ENCODE peak calls at places on chromosomes 7 and 10, in eight cellular contexts. One of them, this sample, is unnamed.

GRCh38 chr10:119139464-119140067 is 25.9 kb downstream of the SFXN4 start:
- DNase-seq in GM04504: no peak
- DNase-seq in activated naive CD8-positive, alpha-beta T cell treated with anti-CD3 and anti-CD28 coated beads, Interleukin-2, amount 50 U/mL, for 24 hours: peak; percentile 41
- DNase-seq in tibial nerve: no peak
- DNase-seq in fibroblast of mammary gland: peak; percentile 33
- DNase-seq in ELF-1: peak; percentile 58
- DNase-seq in T-helper 2 cell treated with Interferon-gamma antibody and Interleukin-4, amounts not matched to agents 5 μg/mL and 100 μg/mL, for 36 hours: peak; percentile 32
- DNase-seq in natural killer cell treated with Interleukin-12 subunit alpha and Interleukin-12 subunit beta and Interleukin-15 and Interleukin-18, amount 100 ng/mL, for 72 hours: peak; percentile 67
- DNase-seq in this sample: peak; percentile 86

GRCh38 chr10:8060010-8060703 is 5.7 kb downstream of the GATA3 start:
- DNase-seq in ELF-1: no peak
- DNase-seq in natural killer cell treated with Interleukin-12 subunit alpha and Interleukin-12 subunit beta and Interleukin-15 and Interleukin-18, amount 100 ng/mL, for 72 hours: no peak
- DNase-seq in fibroblast of mammary gland: no peak
- DNase-seq in T-helper 2 cell treated with Interferon-gamma antibody and Interleukin-4, amounts not matched to agents 5 μg/mL and 100 μg/mL, for 36 hours: peak; percentile 79
- DNase-seq in activated naive CD8-positive, alpha-beta T cell treated with anti-CD3 and anti-CD28 coated beads, Interleukin-2, amount 50 U/mL, for 24 hours: peak; percentile 70
- DNase-seq in GM04504: no peak
- DNase-seq in tibial nerve: no peak
- DNase-seq in this sample: no peak

GRCh38 chr7:80900583-80901576 is 18.0 kb downstream of the SEMA3C start:
- DNase-seq in tibial nerve: no peak
- DNase-seq in fibroblast of mammary gland: peak; percentile 85
- DNase-seq in activated naive CD8-positive, alpha-beta T cell treated with anti-CD3 and anti-CD28 coated beads, Interleukin-2, amount 50 U/mL, for 24 hours: no peak
- DNase-seq in GM04504: no peak
- DNase-seq in natural killer cell treated with Interleukin-12 subunit alpha and Interleukin-12 subunit beta and Interleukin-15 and Interleukin-18, amount 100 ng/mL, for 72 hours: no peak
- DNase-seq in T-helper 2 cell treated with Interferon-gamma antibody and Interleukin-4, amounts not matched to agents 5 μg/mL and 100 μg/mL, for 36 hours: no peak
- DNase-seq in ELF-1: no peak
- DNase-seq in this sample: no peak

GRCh38 chr7:141154131-141154732 is 80.4 kb downstream of the TMEM178B start:
- DNase-seq in T-helper 2 cell treated with Interferon-gamma antibody and Interleukin-4, amounts not matched to agents 5 μg/mL and 100 μg/mL, for 36 hours: no peak
- DNase-seq in tibial nerve: no peak
- DNase-seq in fibroblast of mammary gland: no peak
- DNase-seq in GM04504: no peak
- DNase-seq in activated naive CD8-positive, alpha-beta T cell treated with anti-CD3 and anti-CD28 coated beads, Interleukin-2, amount 50 U/mL, for 24 hours: no peak
- DNase-seq in natural killer cell treated with Interleukin-12 subunit alpha and Interleukin-12 subunit beta and Interleukin-15 and Interleukin-18, amount 100 ng/mL, for 72 hours: no peak
- DNase-seq in ELF-1: no peak
- DNase-seq in this sample: no peak

GRCh38 chr7:30761214-30762156 is 9.6 kb downstream of the INMT start:
- DNase-seq in T-helper 2 cell treated with Interferon-gamma antibody and Interleukin-4, amounts not matched to agents 5 μg/mL and 100 μg/mL, for 36 hours: no peak
- DNase-seq in activated naive CD8-positive, alpha-beta T cell treated with anti-CD3 and anti-CD28 coated beads, Interleukin-2, amount 50 U/mL, for 24 hours: no peak
- DNase-seq in fibroblast of mammary gland: no peak
- DNase-seq in ELF-1: no peak
- DNase-seq in GM04504: no peak
- DNase-seq in tibial nerve: no peak
- DNase-seq in natural killer cell treated with Interleukin-12 subunit alpha and Interleukin-12 subunit beta and Interleukin-15 and Interleukin-18, amount 100 ng/mL, for 72 hours: no peak
- DNase-seq in this sample: no peak

GRCh38 chr7:127393370-127394058 is 1.0 kb upstream of the ZNF800 start:
- DNase-seq in fibroblast of mammary gland: no peak
- DNase-seq in T-helper 2 cell treated with Interferon-gamma antibody and Interleukin-4, amounts not matched to agents 5 μg/mL and 100 μg/mL, for 36 hours: no peak
- DNase-seq in ELF-1: peak; percentile 17
- DNase-seq in natural killer cell treated with Interleukin-12 subunit alpha and Interleukin-12 subunit beta and Interleukin-15 and Interleukin-18, amount 100 ng/mL, for 72 hours: no peak
- DNase-seq in tibial nerve: no peak
- DNase-seq in GM04504: no peak
- DNase-seq in activated naive CD8-positive, alpha-beta T cell treated with anti-CD3 and anti-CD28 coated beads, Interleukin-2, amount 50 U/mL, for 24 hours: peak; percentile 21
- DNase-seq in this sample: peak; percentile 59

GRCh38 chr7:87853237-87853864 is 22.8 kb downstream of the SLC25A40 start:
- DNase-seq in natural killer cell treated with Interleukin-12 subunit alpha and Interleukin-12 subunit beta and Interleukin-15 and Interleukin-18, amount 100 ng/mL, for 72 hours: no peak
- DNase-seq in GM04504: peak; percentile 5
- DNase-seq in fibroblast of mammary gland: peak; percentile 75
- DNase-seq in tibial nerve: no peak
- DNase-seq in activated naive CD8-positive, alpha-beta T cell treated with anti-CD3 and anti-CD28 coated beads, Interleukin-2, amount 50 U/mL, for 24 hours: no peak
- DNase-seq in T-helper 2 cell treated with Interferon-gamma antibody and Interleukin-4, amounts not matched to agents 5 μg/mL and 100 μg/mL, for 36 hours: no peak
- DNase-seq in ELF-1: no peak
- DNase-seq in this sample: no peak

GRCh38 chr7:93265220-93265619 is 33.1 kb downstream of the VPS50 start:
- DNase-seq in T-helper 2 cell treated with Interferon-gamma antibody and Interleukin-4, amounts not matched to agents 5 μg/mL and 100 μg/mL, for 36 hours: no peak
- DNase-seq in ELF-1: no peak
- DNase-seq in fibroblast of mammary gland: no peak
- DNase-seq in tibial nerve: no peak
- DNase-seq in activated naive CD8-positive, alpha-beta T cell treated with anti-CD3 and anti-CD28 coated beads, Interleukin-2, amount 50 U/mL, for 24 hours: no peak
- DNase-seq in natural killer cell treated with Interleukin-12 subunit alpha and Interleukin-12 subunit beta and Interleukin-15 and Interleukin-18, amount 100 ng/mL, for 72 hours: no peak
- DNase-seq in GM04504: no peak
- DNase-seq in this sample: no peak

GRCh38 chr10:133013478-133013877 is 71.1 kb upstream of the CFAP46 start:
- DNase-seq in fibroblast of mammary gland: no peak
- DNase-seq in activated naive CD8-positive, alpha-beta T cell treated with anti-CD3 and anti-CD28 coated beads, Interleukin-2, amount 50 U/mL, for 24 hours: no peak
- DNase-seq in natural killer cell treated with Interleukin-12 subunit alpha and Interleukin-12 subunit beta and Interleukin-15 and Interleukin-18, amount 100 ng/mL, for 72 hours: no peak
- DNase-seq in tibial nerve: no peak
- DNase-seq in T-helper 2 cell treated with Interferon-gamma antibody and Interleukin-4, amounts not matched to agents 5 μg/mL and 100 μg/mL, for 36 hours: no peak
- DNase-seq in GM04504: no peak
- DNase-seq in ELF-1: no peak
- DNase-seq in this sample: no peak

GRCh38 chr7:99171731-99172130 is 27.8 kb upstream of the SMURF1 start:
- DNase-seq in tibial nerve: no peak
- DNase-seq in fibroblast of mammary gland: peak; percentile 6
- DNase-seq in T-helper 2 cell treated with Interferon-gamma antibody and Interleukin-4, amounts not matched to agents 5 μg/mL and 100 μg/mL, for 36 hours: no peak
- DNase-seq in ELF-1: no peak
- DNase-seq in GM04504: no peak
- DNase-seq in natural killer cell treated with Interleukin-12 subunit alpha and Interleukin-12 subunit beta and Interleukin-15 and Interleukin-18, amount 100 ng/mL, for 72 hours: no peak
- DNase-seq in activated naive CD8-positive, alpha-beta T cell treated with anti-CD3 and anti-CD28 coated beads, Interleukin-2, amount 50 U/mL, for 24 hours: no peak
- DNase-seq in this sample: no peak

GRCh38 chr10:102152545-102152890 is 329 bp downstream of the NOLC1 start:
- DNase-seq in ELF-1: no peak
- DNase-seq in GM04504: no peak
- DNase-seq in natural killer cell treated with Interleukin-12 subunit alpha and Interleukin-12 subunit beta and Interleukin-15 and Interleukin-18, amount 100 ng/mL, for 72 hours: no peak
- DNase-seq in T-helper 2 cell treated with Interferon-gamma antibody and Interleukin-4, amounts not matched to agents 5 μg/mL and 100 μg/mL, for 36 hours: no peak
- DNase-seq in tibial nerve: no peak
- DNase-seq in activated naive CD8-positive, alpha-beta T cell treated with anti-CD3 and anti-CD28 coated beads, Interleukin-2, amount 50 U/mL, for 24 hours: peak; percentile 50
- DNase-seq in fibroblast of mammary gland: peak; percentile 26
- DNase-seq in this sample: no peak

GRCh38 chr7:100407285-100408180 is 21.0 kb downstream of the ZCWPW1 start:
- DNase-seq in tibial nerve: no peak
- DNase-seq in T-helper 2 cell treated with Interferon-gamma antibody and Interleukin-4, amounts not matched to agents 5 μg/mL and 100 μg/mL, for 36 hours: peak; percentile 31
- DNase-seq in fibroblast of mammary gland: peak; percentile 82
- DNase-seq in GM04504: peak; percentile 48
- DNase-seq in natural killer cell treated with Interleukin-12 subunit alpha and Interleukin-12 subunit beta and Interleukin-15 and Interleukin-18, amount 100 ng/mL, for 72 hours: peak; percentile 79
- DNase-seq in activated naive CD8-positive, alpha-beta T cell treated with anti-CD3 and anti-CD28 coated beads, Interleukin-2, amount 50 U/mL, for 24 hours: no peak
- DNase-seq in ELF-1: peak; percentile 61
- DNase-seq in this sample: peak; percentile 69

GRCh38 chr10:103895458-103896186 is 22.4 kb downstream of the STN1 start:
- DNase-seq in ELF-1: no peak
- DNase-seq in activated naive CD8-positive, alpha-beta T cell treated with anti-CD3 and anti-CD28 coated beads, Interleukin-2, amount 50 U/mL, for 24 hours: no peak
- DNase-seq in T-helper 2 cell treated with Interferon-gamma antibody and Interleukin-4, amounts not matched to agents 5 μg/mL and 100 μg/mL, for 36 hours: no peak
- DNase-seq in GM04504: peak; percentile 64
- DNase-seq in tibial nerve: no peak
- DNase-seq in fibroblast of mammary gland: peak; percentile 95
- DNase-seq in natural killer cell treated with Interleukin-12 subunit alpha and Interleukin-12 subunit beta and Interleukin-15 and Interleukin-18, amount 100 ng/mL, for 72 hours: no peak
- DNase-seq in this sample: no peak

GRCh38 chr7:101586971-101587370 is 42.1 kb downstream of the MYL10 start:
- DNase-seq in ELF-1: no peak
- DNase-seq in fibroblast of mammary gland: no peak
- DNase-seq in activated naive CD8-positive, alpha-beta T cell treated with anti-CD3 and anti-CD28 coated beads, Interleukin-2, amount 50 U/mL, for 24 hours: no peak
- DNase-seq in GM04504: no peak
- DNase-seq in natural killer cell treated with Interleukin-12 subunit alpha and Interleukin-12 subunit beta and Interleukin-15 and Interleukin-18, amount 100 ng/mL, for 72 hours: no peak
- DNase-seq in T-helper 2 cell treated with Interferon-gamma antibody and Interleukin-4, amounts not matched to agents 5 μg/mL and 100 μg/mL, for 36 hours: no peak
- DNase-seq in tibial nerve: no peak
- DNase-seq in this sample: no peak

GRCh38 chr10:21515581-21516269 is 9.8 kb downstream of the SKIDA1 start:
- DNase-seq in GM04504: no peak
- DNase-seq in natural killer cell treated with Interleukin-12 subunit alpha and Interleukin-12 subunit beta and Interleukin-15 and Interleukin-18, amount 100 ng/mL, for 72 hours: no peak
- DNase-seq in activated naive CD8-positive, alpha-beta T cell treated with anti-CD3 and anti-CD28 coated beads, Interleukin-2, amount 50 U/mL, for 24 hours: no peak
- DNase-seq in tibial nerve: no peak
- DNase-seq in ELF-1: peak; percentile 27
- DNase-seq in T-helper 2 cell treated with Interferon-gamma antibody and Interleukin-4, amounts not matched to agents 5 μg/mL and 100 μg/mL, for 36 hours: no peak
- DNase-seq in fibroblast of mammary gland: no peak
- DNase-seq in this sample: no peak

This sample was measured in endodermal cell.